ENCODE peak calls at places on chromosomes 12 and 14, in seven cellular contexts. One of them, this sample, is unnamed.

GRCh38 chr12:99433155-99433554 is 214.4 kb upstream of the GARIN6 start:
- DNase-seq in CD4-positive, alpha-beta T cell: no peak
- DNase-seq in Karpas-422: no peak
- DNase-seq in A673: no peak
- DNase-seq in heart left ventricle: no peak
- DNase-seq in stomach: no peak
- DNase-seq in upper lobe of right lung: no peak
- DNase-seq in this sample: no peak

GRCh38 chr14:105305350-105305749 is 4.5 kb upstream of the BRF1 start:
- DNase-seq in stomach: no peak
- DNase-seq in A673: no peak
- DNase-seq in upper lobe of right lung: no peak
- DNase-seq in Karpas-422: no peak
- DNase-seq in CD4-positive, alpha-beta T cell: no peak
- DNase-seq in heart left ventricle: no peak
- DNase-seq in this sample: no peak

GRCh38 chr12:127060933-127061332 is 1206.0 kb upstream of the TMEM132C start:
- DNase-seq in CD4-positive, alpha-beta T cell: no peak
- DNase-seq in stomach: no peak
- DNase-seq in upper lobe of right lung: no peak
- DNase-seq in A673: no peak
- DNase-seq in Karpas-422: no peak
- DNase-seq in heart left ventricle: no peak
- DNase-seq in this sample: no peak

GRCh38 chr14:53156238-53156637 is 3.1 kb upstream of the DDHD1 start:
- DNase-seq in stomach: no peak
- DNase-seq in CD4-positive, alpha-beta T cell: no peak
- DNase-seq in heart left ventricle: no peak
- DNase-seq in upper lobe of right lung: no peak
- DNase-seq in Karpas-422: no peak
- DNase-seq in A673: no peak
- DNase-seq in this sample: no peak

GRCh38 chr14:73696466-73697390 is 17.5 kb downstream of the PNMA1 start:
- DNase-seq in stomach: no peak
- DNase-seq in A673: no peak
- DNase-seq in heart left ventricle: no peak
- DNase-seq in upper lobe of right lung: no peak
- DNase-seq in CD4-positive, alpha-beta T cell: no peak
- DNase-seq in Karpas-422: no peak
- DNase-seq in this sample: peak; percentile 61

GRCh38 chr14:103395245-103395644 is 10.0 kb downstream of the MARK3 start:
- DNase-seq in Karpas-422: no peak
- DNase-seq in A673: no peak
- DNase-seq in upper lobe of right lung: no peak
- DNase-seq in heart left ventricle: no peak
- DNase-seq in stomach: no peak
- DNase-seq in CD4-positive, alpha-beta T cell: no peak
- DNase-seq in this sample: no peak

GRCh38 chr12:57240926-57241555 is 9.9 kb downstream of the STAC3 start:
- DNase-seq in A673: no peak
- DNase-seq in heart left ventricle: no peak
- DNase-seq in upper lobe of right lung: peak; percentile 64
- DNase-seq in CD4-positive, alpha-beta T cell: no peak
- DNase-seq in Karpas-422: peak; percentile 77
- DNase-seq in stomach: no peak
- DNase-seq in this sample: no peak

GRCh38 chr12:21566223-21566906 is 38.3 kb downstream of the GYS2 start:
- DNase-seq in stomach: no peak
- DNase-seq in CD4-positive, alpha-beta T cell: no peak
- DNase-seq in heart left ventricle: no peak
- DNase-seq in Karpas-422: no peak
- DNase-seq in A673: no peak
- DNase-seq in upper lobe of right lung: no peak
- DNase-seq in this sample: no peak

GRCh38 chr14:104230946-104231345 is 92.6 kb downstream of the KIF26A start:
- DNase-seq in upper lobe of right lung: peak; percentile 40
- DNase-seq in heart left ventricle: no peak
- DNase-seq in stomach: no peak
- DNase-seq in A673: no peak
- DNase-seq in CD4-positive, alpha-beta T cell: no peak
- DNase-seq in Karpas-422: no peak
- DNase-seq in this sample: no peak

GRCh38 chr12:71011261-71011660 is 90.7 kb upstream of the PTPRR start:
- DNase-seq in heart left ventricle: no peak
- DNase-seq in upper lobe of right lung: no peak
- DNase-seq in A673: peak; percentile 30
- DNase-seq in CD4-positive, alpha-beta T cell: no peak
- DNase-seq in stomach: no peak
- DNase-seq in Karpas-422: no peak
- DNase-seq in this sample: no peak

GRCh38 chr12:19963972-19964371 is 404.4 kb upstream of the PDE3A start:
- DNase-seq in A673: no peak
- DNase-seq in Karpas-422: no peak
- DNase-seq in CD4-positive, alpha-beta T cell: no peak
- DNase-seq in heart left ventricle: no peak
- DNase-seq in stomach: no peak
- DNase-seq in upper lobe of right lung: no peak
- DNase-seq in this sample: no peak

GRCh38 chr12:123242083-123242904 is 9.1 kb downstream of the MTRFR start:
- DNase-seq in stomach: no peak
- DNase-seq in A673: peak; percentile 65
- DNase-seq in CD4-positive, alpha-beta T cell: no peak
- DNase-seq in upper lobe of right lung: no peak
- DNase-seq in Karpas-422: peak; percentile 81
- DNase-seq in heart left ventricle: no peak
- DNase-seq in this sample: no peak

GRCh38 chr12:125399489-125399888 is 334.3 kb downstream of the AACS start:
- DNase-seq in Karpas-422: no peak
- DNase-seq in stomach: no peak
- DNase-seq in heart left ventricle: no peak
- DNase-seq in CD4-positive, alpha-beta T cell: no peak
- DNase-seq in upper lobe of right lung: no peak
- DNase-seq in A673: no peak
- DNase-seq in this sample: no peak

GRCh38 chr12:49131973-49132461 is 822 bp upstream of the TUBA1B start:
- DNase-seq in stomach: no peak
- DNase-seq in CD4-positive, alpha-beta T cell: no peak
- DNase-seq in A673: peak; percentile 70
- DNase-seq in Karpas-422: peak; percentile 59
- DNase-seq in upper lobe of right lung: no peak
- DNase-seq in heart left ventricle: no peak
- DNase-seq in this sample: no peak

GRCh38 chr12:32568241-32568640 is 110.9 kb upstream of the DNM1L start:
- DNase-seq in upper lobe of right lung: no peak
- DNase-seq in CD4-positive, alpha-beta T cell: no peak
- DNase-seq in stomach: no peak
- DNase-seq in heart left ventricle: no peak
- DNase-seq in A673: peak; percentile 60
- DNase-seq in Karpas-422: no peak
- DNase-seq in this sample: peak; percentile 48

GRCh38 chr12:55720894-55721444 is 776 bp downstream of the RDH5 start:
- DNase-seq in heart left ventricle: peak; percentile 88
- DNase-seq in CD4-positive, alpha-beta T cell: no peak
- DNase-seq in upper lobe of right lung: peak; percentile 78
- DNase-seq in A673: no peak
- DNase-seq in stomach: peak; percentile 85
- DNase-seq in Karpas-422: no peak
- DNase-seq in this sample: peak; percentile 70

GRCh38 chr12:13250416-13250815 is 53.9 kb downstream of the EMP1 start:
- DNase-seq in Karpas-422: no peak
- DNase-seq in upper lobe of right lung: no peak
- DNase-seq in heart left ventricle: no peak
- DNase-seq in A673: no peak
- DNase-seq in stomach: no peak
- DNase-seq in CD4-positive, alpha-beta T cell: no peak
- DNase-seq in this sample: peak; percentile 55

GRCh38 chr12:4974217-4974616 is 64.5 kb downstream of the KCNA1 start:
- DNase-seq in stomach: no peak
- DNase-seq in CD4-positive, alpha-beta T cell: no peak
- DNase-seq in upper lobe of right lung: no peak
- DNase-seq in heart left ventricle: no peak
- DNase-seq in Karpas-422: no peak
- DNase-seq in A673: no peak
- DNase-seq in this sample: no peak

GRCh38 chr14:24092960-24093900 is 881 bp upstream of the PCK2 start:
- DNase-seq in stomach: no peak
- DNase-seq in CD4-positive, alpha-beta T cell: no peak
- DNase-seq in upper lobe of right lung: no peak
- DNase-seq in Karpas-422: no peak
- DNase-seq in A673: no peak
- DNase-seq in heart left ventricle: no peak
- DNase-seq in this sample: no peak

GRCh38 chr12:105449406-105449805 is 118.9 kb downstream of the C12orf75 start:
- DNase-seq in Karpas-422: no peak
- DNase-seq in A673: no peak
- DNase-seq in stomach: no peak
- DNase-seq in upper lobe of right lung: no peak
- DNase-seq in heart left ventricle: no peak
- DNase-seq in CD4-positive, alpha-beta T cell: no peak
- DNase-seq in this sample: no peak

GRCh38 chr12:112938751-112939150 is 477 bp downstream of the OAS3 start:
- DNase-seq in Karpas-422: no peak
- DNase-seq in upper lobe of right lung: no peak
- DNase-seq in CD4-positive, alpha-beta T cell: no peak
- DNase-seq in heart left ventricle: no peak
- DNase-seq in stomach: no peak
- DNase-seq in A673: no peak
- DNase-seq in this sample: no peak

GRCh38 chr12:112939761-112940357 is 1.6 kb downstream of the OAS3 start:
- DNase-seq in CD4-positive, alpha-beta T cell: no peak
- DNase-seq in A673: no peak
- DNase-seq in stomach: no peak
- DNase-seq in upper lobe of right lung: no peak
- DNase-seq in heart left ventricle: no peak
- DNase-seq in Karpas-422: peak; percentile 79
- DNase-seq in this sample: no peak

GRCh38 chr12:112936264-112936663 is 2.0 kb upstream of the OAS3 start:
- DNase-seq in stomach: no peak
- DNase-seq in upper lobe of right lung: no peak
- DNase-seq in Karpas-422: no peak
- DNase-seq in A673: no peak
- DNase-seq in CD4-positive, alpha-beta T cell: no peak
- DNase-seq in heart left ventricle: no peak
- DNase-seq in this sample: no peak

GRCh38 chr12:112937741-112938719 is at the start of gene OAS3:
- DNase-seq in upper lobe of right lung: peak; percentile 96
- DNase-seq in heart left ventricle: peak; percentile 92
- DNase-seq in stomach: peak; percentile 89
- DNase-seq in CD4-positive, alpha-beta T cell: peak; percentile 83
- DNase-seq in A673: peak; percentile 85
- DNase-seq in Karpas-422: peak; percentile 59
- DNase-seq in this sample: peak; percentile 85

GRCh38 chr12:112936927-112937326 is 1.3 kb upstream of the OAS3 start:
- DNase-seq in A673: no peak
- DNase-seq in upper lobe of right lung: no peak
- DNase-seq in heart left ventricle: no peak
- DNase-seq in Karpas-422: no peak
- DNase-seq in stomach: no peak
- DNase-seq in CD4-positive, alpha-beta T cell: no peak
- DNase-seq in this sample: no peak
- H3K27ac ChIP-seq in A673: no peak overlapping the region
- H3K27ac ChIP-seq in upper lobe of right lung: no peak overlapping the region
- H3K27ac ChIP-seq in heart left ventricle: no peak overlapping the region
- H3K27ac ChIP-seq in Karpas-422: no peak overlapping the region
- H3K27ac ChIP-seq in stomach: no peak overlapping the region
- H3K27ac ChIP-seq in CD4-positive, alpha-beta T cell: peak overlapping the region; percentile 1
- H3K27ac ChIP-seq in this sample: no peak overlapping the region

GRCh38 chr12:38161123-38162000 is 155.2 kb upstream of the ALG10B start:
- DNase-seq in upper lobe of right lung: peak; percentile 54
- DNase-seq in A673: no peak
- DNase-seq in CD4-positive, alpha-beta T cell: no peak
- DNase-seq in stomach: no peak
- DNase-seq in heart left ventricle: no peak
- DNase-seq in Karpas-422: no peak
- DNase-seq in this sample: no peak
- H3K9me3 ChIP-seq in upper lobe of right lung: no peaks in the 10 kb centered on the region
- H3K9me3 ChIP-seq in A673: peaks cover 32% of the 10 kb centered on the region
- H3K9me3 ChIP-seq in CD4-positive, alpha-beta T cell: no peaks in the 10 kb centered on the region
- H3K9me3 ChIP-seq in stomach: no peaks in the 10 kb centered on the region
- H3K9me3 ChIP-seq in heart left ventricle: no peaks in the 10 kb centered on the region
- H3K9me3 ChIP-seq in Karpas-422: peaks cover 11% of the 10 kb centered on the region
- H3K9me3 ChIP-seq in this sample: peaks cover 3% of the 10 kb centered on the region

GRCh38 chr14:80664576-80664975 is 277.0 kb downstream of the CEP128 start:
- DNase-seq in heart left ventricle: no peak
- DNase-seq in Karpas-422: no peak
- DNase-seq in upper lobe of right lung: no peak
- DNase-seq in A673: peak; percentile 6
- DNase-seq in stomach: no peak
- DNase-seq in CD4-positive, alpha-beta T cell: no peak
- DNase-seq in this sample: peak; percentile 9
- H3K27ac ChIP-seq in heart left ventricle: no peak overlapping the region
- H3K27ac ChIP-seq in Karpas-422: no peak overlapping the region
- H3K27ac ChIP-seq in upper lobe of right lung: no peak overlapping the region
- H3K27ac ChIP-seq in A673: no peak overlapping the region
- H3K27ac ChIP-seq in stomach: no peak overlapping the region
- H3K27ac ChIP-seq in CD4-positive, alpha-beta T cell: no peak overlapping the region
- H3K27ac ChIP-seq in this sample: no peak overlapping the region

GRCh38 chr14:68525516-68525915 is 267.4 kb downstream of the ZFP36L1 start:
- DNase-seq in Karpas-422: no peak
- DNase-seq in heart left ventricle: no peak
- DNase-seq in upper lobe of right lung: no peak
- DNase-seq in CD4-positive, alpha-beta T cell: no peak
- DNase-seq in A673: no peak
- DNase-seq in stomach: no peak
- DNase-seq in this sample: no peak
- H3K9me3 ChIP-seq in Karpas-422: peaks cover 12% of the 10 kb centered on the region
- H3K9me3 ChIP-seq in heart left ventricle: peaks cover 17% of the 10 kb centered on the region
- H3K9me3 ChIP-seq in upper lobe of right lung: peaks cover 3% of the 10 kb centered on the region
- H3K9me3 ChIP-seq in CD4-positive, alpha-beta T cell: peaks cover 11% of the 10 kb centered on the region
- H3K9me3 ChIP-seq in A673: peaks cover 14% of the 10 kb centered on the region
- H3K9me3 ChIP-seq in stomach: no peaks in the 10 kb centered on the region
- H3K9me3 ChIP-seq in this sample: no peaks in the 10 kb centered on the region

GRCh38 chr12:100755186-100755585 is 39.4 kb upstream of the ANO4 start:
- DNase-seq in stomach: no peak
- DNase-seq in Karpas-422: no peak
- DNase-seq in heart left ventricle: no peak
- DNase-seq in A673: no peak
- DNase-seq in CD4-positive, alpha-beta T cell: no peak
- DNase-seq in upper lobe of right lung: no peak
- DNase-seq in this sample: no peak
- H3K27ac ChIP-seq in stomach: no peak overlapping the region
- H3K27ac ChIP-seq in Karpas-422: no peak overlapping the region
- H3K27ac ChIP-seq in heart left ventricle: no peak overlapping the region
- H3K27ac ChIP-seq in A673: no peak overlapping the region
- H3K27ac ChIP-seq in CD4-positive, alpha-beta T cell: no peak overlapping the region
- H3K27ac ChIP-seq in upper lobe of right lung: no peak overlapping the region
- H3K27ac ChIP-seq in this sample: no peak overlapping the region

DNA sequence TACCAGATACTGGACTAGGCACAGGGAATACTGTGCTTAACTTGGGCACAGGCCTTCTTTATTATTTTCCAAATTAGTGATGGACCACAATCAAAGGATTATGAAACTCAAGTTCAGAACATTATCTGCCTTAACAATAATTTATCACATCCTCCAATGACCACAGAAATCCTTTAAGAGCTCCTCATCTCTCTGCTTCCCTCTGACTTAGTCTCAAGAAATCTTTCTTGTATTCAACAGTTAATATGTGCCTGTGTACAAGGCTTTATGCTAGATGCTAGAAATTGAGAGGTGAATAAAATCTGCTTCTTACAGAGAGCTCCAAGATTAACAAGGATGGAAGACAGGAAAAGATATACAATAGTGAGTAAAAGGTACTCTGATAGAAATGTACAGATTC is 55.3 kb upstream of the ARID2 start:
- DNase-seq in heart left ventricle: no peak
- DNase-seq in stomach: no peak
- DNase-seq in upper lobe of right lung: no peak
- DNase-seq in A673: no peak
- DNase-seq in Karpas-422: no peak
- DNase-seq in CD4-positive, alpha-beta T cell: no peak
- DNase-seq in this sample: no peak
- H3K9me3 ChIP-seq in heart left ventricle: no peaks in the 10 kb centered on the region
- H3K9me3 ChIP-seq in stomach: no peaks in the 10 kb centered on the region
- H3K9me3 ChIP-seq in upper lobe of right lung: no peaks in the 10 kb centered on the region
- H3K9me3 ChIP-seq in A673: no peaks in the 10 kb centered on the region
- H3K9me3 ChIP-seq in Karpas-422: no peaks in the 10 kb centered on the region
- H3K9me3 ChIP-seq in CD4-positive, alpha-beta T cell: no peaks in the 10 kb centered on the region
- H3K9me3 ChIP-seq in this sample: no peaks in the 10 kb centered on the region

This sample was measured in SJSA1.